ENCODE peak calls at places on chromosomes 3 and 15, in four cellular contexts. A is Peyer's patch, O is psoas muscle, G is heart left ventricle. P is an unnamed sample. For H3K36me3, the result is how much of the 10 kb centered on the place peaks cover.

GRCh38 chr3:70067860-70068479 is 68.4 kb downstream of the SAMMSON start:
- DNase-seq in O (no peak), G (no peak), A (no peak), P (no peak)

GRCh38 chr3:22115581-22115980 is 364.6 kb upstream of the ZNF385D start:
- DNase-seq in O (no peak), A (no peak), G (no peak), P (no peak)

GRCh38 chr3:29775352-29775751 is 494.5 kb downstream of the RBMS3 start:
- DNase-seq in O (no peak), G (no peak), A (no peak), P (no peak)

GRCh38 chr3:150409125-150409526 is 1.0 kb downstream of the TSC22D2 start:
- DNase-seq in A (peak), G (no peak), O (no peak), P (no peak)

GRCh38 chr3:24192004-24192403 is 246.9 kb downstream of the NR1D2 start:
- DNase-seq in A (no peak), O (no peak), G (no peak), P (no peak)

GRCh38 chr3:197478746-197479668 is 76.8 kb downstream of the BDH1 start:
- DNase-seq in G (peak), A (no peak), O (no peak), P (no peak)

GRCh38 chr15:39624806-39625205 is 43.9 kb downstream of the THBS1 start:
- DNase-seq in A (peak), O (peak), G (peak), P (peak)

GRCh38 chr15:97961067-97961954 is 808 bp downstream of the ARRDC4 start:
- DNase-seq in A (peak), O (peak), G (peak), P (no peak)

GRCh38 chr15:40436116-40436891 is 4.4 kb upstream of the BAHD1 start:
- DNase-seq in O (no peak), A (no peak), G (no peak), P (no peak)

GRCh38 chr3:16508591-16508995 is 4.9 kb downstream of the RFTN1 start:
- DNase-seq in A (no peak), O (no peak), G (no peak), P (peak)
- H3K4me3 ChIP-seq in A (no peak), O (no peak), G (no peak), P (peak)

GRCh38 chr15:92466834-92467233 is 73.2 kb downstream of the ST8SIA2 start:
- DNase-seq in O (no peak), A (no peak), G (no peak), P (no peak)
- H3K36me3 ChIP-seq in O (under half), A (under half), G (under half), P (under half)

GRCh38 chr3:9917820-9918219 is 922 bp downstream of the IL17RC start:
- DNase-seq in G (peak), O (no peak), A (no peak), P (no peak)
- H3K4me3 ChIP-seq in G (no peak), O (peak), A (no peak), P (no peak)

GRCh38 chr15:83132861-83133523 is 25.5 kb downstream of the TM6SF1 start:
- DNase-seq in O (no peak), A (no peak), G (no peak), P (no peak)
- H3K36me3 ChIP-seq in O (under half), A (under half), G (half or more), P (under half)

GRCh38 chr3:48695113-48695753 is 9.5 kb upstream of the NCKIPSD start:
- DNase-seq in A (no peak), G (peak), O (peak), P (no peak)
- H3K4me3 ChIP-seq in A (no peak), G (peak), O (peak), P (no peak)

DNA sequence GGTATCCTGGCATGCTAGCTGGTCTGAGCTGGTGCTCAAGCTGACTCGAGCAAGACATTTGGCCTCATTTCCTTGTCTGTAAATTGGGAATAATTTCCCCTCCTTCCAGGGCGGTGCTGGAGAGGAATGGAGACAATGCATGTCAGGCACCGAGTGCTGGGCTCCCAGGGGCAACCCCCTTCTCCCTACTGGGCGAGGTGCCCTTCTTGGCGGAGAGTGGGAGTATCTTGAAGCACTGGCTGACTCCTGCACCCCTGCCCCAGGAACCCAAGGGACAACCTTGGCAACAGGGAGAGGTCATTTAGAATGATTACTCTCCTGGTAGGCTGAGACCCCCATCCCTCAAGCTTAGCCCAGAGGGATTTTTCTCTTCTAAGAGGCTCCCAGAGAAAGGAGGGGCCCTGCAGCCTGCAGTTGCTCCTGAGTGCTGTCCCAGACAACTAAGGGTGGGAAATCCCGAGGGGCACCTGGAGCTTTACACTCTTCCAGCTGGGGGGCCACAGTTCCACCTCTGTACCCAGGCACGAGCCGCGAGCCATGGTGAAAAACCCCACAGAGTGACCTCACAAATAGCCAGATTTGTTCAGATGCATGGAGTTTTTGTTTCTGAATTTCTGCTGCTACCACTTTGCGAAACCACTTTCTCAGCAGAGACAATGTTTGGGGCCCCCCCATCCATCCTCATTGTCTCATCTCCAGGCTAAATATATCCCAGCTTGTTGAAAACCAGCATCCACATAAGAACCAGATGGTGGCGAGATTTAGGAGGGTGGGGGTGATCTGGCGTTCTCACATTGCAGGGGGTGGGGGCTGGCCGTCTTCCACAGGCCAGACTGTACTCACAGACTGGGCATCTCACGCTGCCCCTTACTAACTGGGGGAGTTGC is 44.8 kb downstream of the ABTB1 start:
- DNase-seq in O (no peak), G (no peak), A (no peak), P (no peak)
- H3K36me3 ChIP-seq in O (under half), G (half or more), A (under half), P (under half)

GRCh38 chr3:53680026-53680425 is 166.2 kb downstream of the CHDH start:
- DNase-seq in O (no peak), G (peak), A (no peak), P (no peak)
- H3K4me3 ChIP-seq in O (no peak), G (no peak), A (no peak), P (no peak)

DNA sequence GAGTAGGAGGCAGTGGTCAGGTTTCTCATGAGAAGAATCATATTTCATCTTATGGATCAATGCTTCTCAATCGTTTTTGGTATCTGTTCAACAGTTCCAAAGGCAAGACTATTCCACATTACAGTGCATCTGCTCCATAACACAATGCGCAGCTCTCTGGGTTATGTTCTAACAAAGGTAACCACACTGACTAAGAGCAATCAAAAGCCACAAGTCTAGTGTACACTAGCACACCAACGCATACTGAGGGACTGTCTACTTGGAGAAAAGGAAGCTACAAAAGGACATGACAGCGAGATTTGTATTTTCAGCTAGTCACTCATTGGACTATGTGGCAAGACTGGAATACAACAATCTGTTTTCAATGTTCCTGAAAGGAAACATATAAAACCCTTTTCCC is 35.8 kb downstream of the SETD2 start:
- DNase-seq in O (no peak), G (no peak), A (no peak), P (no peak)
- H3K36me3 ChIP-seq in O (under half), G (under half), A (under half), P (under half)

GRCh38 chr15:51095681-51096331 is 1.1 kb upstream of the TNFAIP8L3 start:
- DNase-seq in A (no peak), G (no peak), O (no peak), P (no peak)

GRCh38 chr15:51092480-51092879 is 2.2 kb downstream of the TNFAIP8L3 start:
- DNase-seq in O (no peak), A (no peak), G (no peak), P (no peak)

GRCh38 chr15:51094606-51095569 is at the start of gene TNFAIP8L3:
- DNase-seq in G (peak), O (peak), A (no peak), P (no peak)

GRCh38 chr15:51093865-51094605 is 671 bp downstream of the TNFAIP8L3 start:
- DNase-seq in G (no peak), O (peak), A (no peak), P (no peak)

GRCh38 chr15:51093488-51093864 is 1.2 kb downstream of the TNFAIP8L3 start:
- DNase-seq in G (no peak), A (no peak), O (no peak), P (no peak)
- H3K4me3 ChIP-seq in G (peak), A (peak), O (peak), P (peak)

GRCh38 chr3:45741742-45742141 is 52.5 kb downstream of the SACM1L start:
- DNase-seq in A (no peak), O (no peak), G (no peak), P (no peak)
- H3K36me3 ChIP-seq in A (under half), O (under half), G (half or more), P (under half)